ENCODE peak calls at places on chromosomes 4 and X, in ten cellular contexts. N, Z, B, F, X, K, E, P, C and A are unnamed samples.

GRCh38 chrX:150569155-150569477 is 695 bp downstream of the MTM1 start:
- DNase-seq in N (peak), Z (peak), B (no peak), F (peak), X (no peak), K (no peak), E (no peak), P (no peak), C (no peak), A (no peak)

GRCh38 chrX:39897741-39898097 is 200.0 kb downstream of the BCOR start:
- DNase-seq in N (no peak), Z (no peak), B (no peak), F (no peak), X (no peak), K (no peak), E (no peak), P (no peak), C (no peak), A (no peak)

GRCh38 chr4:78040431-78040830 is 16.7 kb upstream of the FRAS1 start:
- DNase-seq in N (no peak), Z (no peak), B (no peak), F (no peak), X (no peak), K (no peak), E (no peak), P (no peak), C (no peak), A (no peak)

GRCh38 chr4:126843492-126844067 is 789.2 kb upstream of the INTU start:
- DNase-seq in N (no peak), Z (no peak), B (no peak), F (no peak), X (no peak), K (no peak), E (no peak), P (no peak), C (no peak), A (no peak)

GRCh38 chr4:6917445-6918241 is 8.0 kb downstream of the TBC1D14 start:
- DNase-seq in N (no peak), Z (peak), B (peak), F (peak), X (peak), K (peak), E (peak), P (no peak), C (peak), A (peak)

GRCh38 chr4:176988226-176988625 is 195.5 kb upstream of the VEGFC start:
- DNase-seq in N (peak), Z (no peak), B (peak), F (no peak), X (no peak), K (peak), E (no peak), P (no peak), C (no peak), A (no peak)

GRCh38 chrX:7996414-7996813 is 69.2 kb upstream of the PNPLA4 start:
- DNase-seq in N (peak), Z (no peak), B (peak), F (peak), X (peak), K (peak), E (peak), P (no peak), C (no peak), A (no peak)

GRCh38 chrX:63747331-63747730 is 37.7 kb downstream of the ARHGEF9 start:
- DNase-seq in N (peak), Z (no peak), B (no peak), F (no peak), X (no peak), K (no peak), E (no peak), P (no peak), C (no peak), A (no peak)

GRCh38 chr4:73376962-73377361 is 27.1 kb upstream of the ALB start:
- DNase-seq in N (no peak), Z (no peak), B (no peak), F (no peak), X (no peak), K (no peak), E (no peak), P (no peak), C (no peak), A (no peak)

GRCh38 chrX:47316276-47317025 is 53.9 kb upstream of the ZNF157 start:
- DNase-seq in N (no peak), Z (no peak), B (no peak), F (no peak), X (peak), K (no peak), E (peak), P (no peak), C (no peak), A (no peak)

GRCh38 chr4:185394568-185395254 is 1.0 kb downstream of the LRP2BP start:
- DNase-seq in N (peak), Z (no peak), B (no peak), F (no peak), X (no peak), K (no peak), E (no peak), P (no peak), C (no peak), A (no peak)

GRCh38 chr4:186948361-186949291 is 225.0 kb upstream of the FAT1 start:
- DNase-seq in N (peak), Z (no peak), B (no peak), F (no peak), X (peak), K (peak), E (peak), P (no peak), C (no peak), A (no peak)

GRCh38 chrX:43836435-43837184 is 45.6 kb downstream of the MAOB start:
- DNase-seq in N (peak), Z (no peak), B (no peak), F (no peak), X (peak), K (peak), E (peak), P (no peak), C (no peak), A (no peak)

GRCh38 chr4:26141916-26142638 is 178.7 kb upstream of the RBPJ start:
- DNase-seq in N (peak), Z (peak), B (no peak), F (no peak), X (no peak), K (no peak), E (no peak), P (no peak), C (peak), A (peak)

GRCh38 chr4:119268466-119268865 is 53.5 kb downstream of the FABP2 start:
- DNase-seq in N (no peak), Z (no peak), B (no peak), F (no peak), X (no peak), K (no peak), E (no peak), P (no peak), C (no peak), A (no peak)

GRCh38 chr4:164252286-164252685 is 501.6 kb upstream of the SMIM31 start:
- DNase-seq in N (peak), Z (no peak), B (no peak), F (no peak), X (no peak), K (no peak), E (peak), P (no peak), C (no peak), A (no peak)

GRCh38 chr4:22531226-22531625 is 15.4 kb upstream of the ADGRA3 start:
- DNase-seq in N (peak), Z (no peak), B (no peak), F (no peak), X (no peak), K (no peak), E (no peak), P (no peak), C (no peak), A (no peak)

GRCh38 chrX:107589243-107589642 is 39.1 kb upstream of the PRPS1 start:
- DNase-seq in N (no peak), Z (no peak), B (no peak), F (no peak), X (no peak), K (no peak), E (no peak), P (no peak), C (peak), A (no peak)

GRCh38 chr4:69617083-69617694 is 22.3 kb downstream of the UGT2A2 start:
- DNase-seq in N (peak), Z (no peak), B (peak), F (peak), X (peak), K (peak), E (peak), P (no peak), C (no peak), A (no peak)
- TF ChIP-seq CTCF in N (peak), Z (no peak), B (no peak), F (peak), X (peak), K (peak), E (peak), P (no peak), C (no peak), A (no peak)

GRCh38 chr4:69154021-69154420 is 57.7 kb downstream of the UGT2B7 start:
- DNase-seq in N (no peak), Z (no peak), B (no peak), F (no peak), X (no peak), K (no peak), E (no peak), P (no peak), C (no peak), A (no peak)

GRCh38 chr4:69156913-69157312 is 57.6 kb downstream of the UGT2B11 start:
- DNase-seq in N (peak), Z (no peak), B (peak), F (no peak), X (peak), K (peak), E (peak), P (no peak), C (no peak), A (no peak)
- TF ChIP-seq CTCF in N (peak), Z (no peak), B (no peak), F (peak), X (peak), K (no peak), E (peak), P (no peak), C (no peak), A (no peak)

GRCh38 chrX:30794497-30794896 is 94.6 kb downstream of the TAB3 start:
- DNase-seq in N (no peak), Z (no peak), B (no peak), F (no peak), X (no peak), K (no peak), E (no peak), P (no peak), C (peak), A (no peak)

GRCh38 chrX:30793767-30794103 is 95.3 kb downstream of the TAB3 start:
- DNase-seq in N (no peak), Z (no peak), B (no peak), F (no peak), X (no peak), K (no peak), E (no peak), P (no peak), C (peak), A (no peak)

GRCh38 chrX:30793075-30793766 is 95.8 kb downstream of the TAB3 start:
- DNase-seq in N (no peak), Z (no peak), B (no peak), F (no peak), X (no peak), K (no peak), E (no peak), P (no peak), C (peak), A (no peak)

GRCh38 chrX:30787012-30787411 is 102.0 kb downstream of the TAB3 start:
- DNase-seq in N (no peak), Z (no peak), B (no peak), F (no peak), X (no peak), K (no peak), E (no peak), P (peak), C (peak), A (no peak)

DNA sequence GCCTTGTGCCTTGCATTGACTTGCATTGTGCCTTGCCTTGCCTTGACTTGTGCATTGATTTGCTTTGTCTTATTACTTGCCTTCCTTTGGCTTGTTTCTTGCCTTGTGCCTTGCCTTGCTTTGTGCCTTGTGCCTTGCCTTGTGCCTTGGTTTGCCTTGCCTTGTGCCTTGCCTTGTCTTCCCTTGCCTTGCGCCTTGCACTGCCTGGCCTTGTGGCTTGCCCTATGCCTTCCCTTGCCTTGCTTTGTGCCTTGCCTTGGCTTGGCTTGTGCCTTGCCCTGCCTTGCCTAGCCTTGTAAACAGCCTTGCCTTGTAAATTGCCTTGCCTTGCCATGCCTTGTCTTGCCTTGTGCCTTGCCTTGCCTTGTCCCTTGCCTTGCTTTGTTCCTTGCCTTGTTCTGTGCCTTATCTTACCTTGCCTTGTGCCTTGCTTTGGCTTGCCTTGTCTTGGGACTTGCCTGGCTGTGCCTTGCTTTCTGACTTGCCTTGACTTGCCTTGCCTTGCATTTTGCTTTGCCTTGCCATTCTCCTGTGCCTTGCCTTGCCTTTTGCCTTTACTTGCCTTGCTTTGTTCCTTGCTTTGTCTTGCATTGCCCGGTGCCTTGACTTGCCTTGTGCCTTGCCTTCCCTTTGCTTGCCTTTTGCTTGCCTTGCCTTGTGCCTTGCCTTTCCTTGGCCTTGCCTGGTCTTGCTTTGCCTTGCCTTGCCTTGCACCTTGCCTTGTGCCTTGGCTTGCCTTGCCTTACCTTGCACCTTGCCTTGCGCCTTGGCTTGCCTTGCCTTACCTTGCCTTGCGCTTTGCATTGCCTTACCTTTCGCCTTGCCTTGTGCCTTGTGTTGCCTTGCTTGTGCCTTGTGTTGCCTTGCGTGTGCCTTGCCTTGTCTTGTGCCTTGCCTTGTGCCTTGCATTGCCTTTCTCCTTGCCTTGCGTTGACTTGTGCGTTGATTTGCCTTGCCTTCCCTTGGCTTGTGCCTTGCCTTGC is 97.5 kb downstream of the TAB3 start:
- DNase-seq in N (no peak), Z (no peak), B (no peak), F (no peak), X (no peak), K (no peak), E (no peak), P (peak), C (peak), A (no peak)
- TF ChIP-seq CTCF in N (no peak), Z (no peak), B (no peak), F (no peak), X (no peak), K (no peak), E (no peak), P (no peak), C (no peak), A (no peak)

GRCh38 chr4:16884673-16885460 is 13.6 kb downstream of the LDB2 start:
- DNase-seq in N (no peak), Z (no peak), B (no peak), F (no peak), X (no peak), K (no peak), E (peak), P (no peak), C (no peak), A (no peak)
- TF ChIP-seq CTCF in N (peak), Z (no peak), B (no peak), F (no peak), X (peak), K (no peak), E (peak), P (no peak), C (no peak), A (no peak)

DNA sequence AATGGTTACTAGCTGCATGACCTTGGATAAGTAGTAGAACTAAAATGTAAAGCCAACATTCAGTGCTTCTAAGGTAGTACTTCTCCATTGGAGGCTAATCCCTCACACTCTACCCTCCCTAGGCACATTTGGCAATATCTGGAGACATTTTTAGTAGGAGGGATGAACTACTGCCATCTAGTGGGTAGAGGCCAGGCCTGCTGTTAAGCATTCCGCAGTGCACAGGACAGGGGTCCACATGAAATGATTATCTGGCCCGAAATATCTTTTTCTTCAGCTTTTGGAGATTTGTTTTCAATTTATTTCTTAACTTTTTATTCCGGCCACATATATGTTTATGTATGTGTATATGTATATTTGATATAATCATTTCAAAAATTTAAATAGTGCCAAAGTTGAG is 36.0 kb upstream of the SPANXC start:
- DNase-seq in N (peak), Z (no peak), B (peak), F (no peak), X (peak), K (peak), E (peak), P (no peak), C (no peak), A (no peak)
- TF ChIP-seq CTCF in N (peak), Z (peak), B (no peak), F (no peak), X (peak), K (peak), E (peak), P (no peak), C (no peak), A (no peak)

GRCh38 chr4:2713337-2713736 is 42.8 kb downstream of the TNIP2 start:
- DNase-seq in N (no peak), Z (no peak), B (no peak), F (no peak), X (no peak), K (no peak), E (no peak), P (no peak), C (no peak), A (no peak)

GRCh38 chr4:2714071-2714770 is 41.9 kb downstream of the TNIP2 start:
- DNase-seq in N (peak), Z (no peak), B (no peak), F (no peak), X (no peak), K (no peak), E (no peak), P (peak), C (no peak), A (no peak)

GRCh38 chr4:2714918-2715317 is 41.2 kb downstream of the TNIP2 start:
- DNase-seq in N (no peak), Z (no peak), B (no peak), F (no peak), X (no peak), K (no peak), E (no peak), P (peak), C (no peak), A (no peak)

GRCh38 chr4:2715426-2715825 is 40.7 kb downstream of the TNIP2 start:
- DNase-seq in N (no peak), Z (no peak), B (no peak), F (no peak), X (no peak), K (no peak), E (no peak), P (no peak), C (no peak), A (no peak)

GRCh38 chr4:2712261-2712842 is 43.8 kb downstream of the TNIP2 start:
- DNase-seq in N (peak), Z (peak), B (no peak), F (no peak), X (peak), K (no peak), E (peak), P (peak), C (no peak), A (no peak)
- TF ChIP-seq CTCF in N (peak), Z (no peak), B (no peak), F (peak), X (peak), K (no peak), E (peak), P (no peak), C (no peak), A (no peak)